ENCODE peak calls at places on chromosomes 6 and 20, in eight cellular contexts. P is NCI-H1930, A is NCI-H1092, V is endothelial cell, Z is head of caudate nucleus, O is ascending aorta, X is GM12865, D is ELF-1. Q is an unnamed sample.

GRCh38 chr6:61809004-61809595 is 476.9 kb downstream of the KHDRBS2 start:
- DNase-seq in P (peak; percentile 2), A (no peak), V (peak; percentile 15), Z (no peak), O (no peak), X (peak; percentile 22), D (no peak), Q (no peak)

GRCh38 chr6:83185096-83185495 is 8.0 kb downstream of the PGM3 start:
- DNase-seq in P (no peak), A (no peak), V (no peak), Z (no peak), O (no peak), X (no peak), D (no peak), Q (no peak)

GRCh38 chr6:17908831-17909230 is 78.6 kb downstream of the KIF13A start:
- DNase-seq in P (no peak), A (no peak), V (no peak), Z (no peak), O (no peak), X (no peak), D (no peak), Q (no peak)

GRCh38 chr6:158033751-158034702 is 52.4 kb downstream of the SYNJ2 start:
- DNase-seq in P (no peak), A (no peak), V (no peak), Z (no peak), O (no peak), X (no peak), D (no peak), Q (no peak)

GRCh38 chr6:134477991-134478635 is 160.2 kb upstream of the SGK1 start:
- DNase-seq in P (no peak), A (no peak), V (no peak), Z (no peak), O (no peak), X (no peak), D (no peak), Q (no peak)

GRCh38 chr20:38159949-38160756 is 4.9 kb downstream of the TGM2 start:
- DNase-seq in P (no peak), A (no peak), V (no peak), Z (no peak), O (no peak), X (no peak), D (peak; percentile 39), Q (no peak)

GRCh38 chr6:49142422-49143151 is 320.5 kb downstream of the MMUT start:
- DNase-seq in P (no peak), A (no peak), V (no peak), Z (no peak), O (no peak), X (no peak), D (peak; percentile 36), Q (no peak)

GRCh38 chr6:167763056-167763944 is 63.4 kb upstream of the AFDN start:
- DNase-seq in P (no peak), A (no peak), V (no peak), Z (no peak), O (peak; percentile 34), X (no peak), D (no peak), Q (no peak)

GRCh38 chr6:111692327-111693164 is 86.9 kb upstream of the TRAF3IP2 start:
- DNase-seq in P (no peak), A (no peak), V (no peak), Z (peak; percentile 34), O (no peak), X (no peak), D (no peak), Q (no peak)

Q was measured in H9.